ENCODE peak calls at places on chromosomes 12 and 14, in five cellular contexts. One of them, this sample, is unnamed.

GRCh38 chr12:81257952-81258551 is 180.2 kb downstream of the ACSS3 start:
- DNase-seq in AG04450: peak; percentile 8
- DNase-seq in B cell: no peak
- DNase-seq in MCF 10A: peak; percentile 55
- DNase-seq in astrocyte of the spinal cord: peak; percentile 70
- DNase-seq in this sample: no peak

GRCh38 chr14:59595071-59595470 is 18.5 kb upstream of the CCDC175 start:
- DNase-seq in astrocyte of the spinal cord: no peak
- DNase-seq in AG04450: no peak
- DNase-seq in B cell: no peak
- DNase-seq in MCF 10A: no peak
- DNase-seq in this sample: no peak

GRCh38 chr12:1474059-1474537 is 120.3 kb downstream of the FBXL14 start:
- DNase-seq in astrocyte of the spinal cord: peak; percentile 97
- DNase-seq in B cell: no peak
- DNase-seq in MCF 10A: peak; percentile 86
- DNase-seq in AG04450: peak; percentile 92
- DNase-seq in this sample: no peak

GRCh38 chr14:63542231-63542999 is 762 bp downstream of the PPP2R5E start:
- DNase-seq in AG04450: no peak
- DNase-seq in astrocyte of the spinal cord: no peak
- DNase-seq in MCF 10A: peak; percentile 30
- DNase-seq in B cell: no peak
- DNase-seq in this sample: peak; percentile 35

GRCh38 chr12:94289551-94290312 is 141.4 kb downstream of the PLXNC1 start:
- DNase-seq in AG04450: no peak
- DNase-seq in MCF 10A: peak; percentile 17
- DNase-seq in B cell: no peak
- DNase-seq in astrocyte of the spinal cord: peak; percentile 73
- DNase-seq in this sample: no peak

GRCh38 chr14:74260525-74261233 is 21.4 kb downstream of the VSX2 start:
- DNase-seq in AG04450: no peak
- DNase-seq in MCF 10A: no peak
- DNase-seq in astrocyte of the spinal cord: no peak
- DNase-seq in B cell: no peak
- DNase-seq in this sample: no peak

GRCh38 chr12:51855586-51856428 is 7.3 kb upstream of the FIGNL2 start:
- DNase-seq in MCF 10A: no peak
- DNase-seq in B cell: no peak
- DNase-seq in astrocyte of the spinal cord: peak; percentile 20
- DNase-seq in AG04450: no peak
- DNase-seq in this sample: no peak

GRCh38 chr12:29970501-29970900 is 186.8 kb upstream of the TMTC1 start:
- DNase-seq in AG04450: no peak
- DNase-seq in astrocyte of the spinal cord: no peak
- DNase-seq in B cell: no peak
- DNase-seq in MCF 10A: no peak
- DNase-seq in this sample: no peak

GRCh38 chr14:53894456-53894855 is 62.2 kb downstream of the BMP4 start:
- DNase-seq in MCF 10A: peak; percentile 20
- DNase-seq in B cell: no peak
- DNase-seq in AG04450: no peak
- DNase-seq in astrocyte of the spinal cord: peak; percentile 83
- DNase-seq in this sample: peak; percentile 51

GRCh38 chr12:72570601-72571000 is 298.4 kb downstream of the TRHDE start:
- DNase-seq in B cell: no peak
- DNase-seq in astrocyte of the spinal cord: no peak
- DNase-seq in AG04450: no peak
- DNase-seq in MCF 10A: no peak
- DNase-seq in this sample: peak; percentile 8

GRCh38 chr12:120998435-120998834 is 17.9 kb downstream of the C12orf43 start:
- DNase-seq in AG04450: no peak
- DNase-seq in B cell: no peak
- DNase-seq in MCF 10A: no peak
- DNase-seq in astrocyte of the spinal cord: no peak
- DNase-seq in this sample: no peak

GRCh38 chr14:60655114-60655897 is 6.0 kb upstream of the SIX1 start:
- DNase-seq in B cell: peak; percentile 27
- DNase-seq in AG04450: no peak
- DNase-seq in MCF 10A: no peak
- DNase-seq in astrocyte of the spinal cord: no peak
- DNase-seq in this sample: peak; percentile 31

GRCh38 chr12:99108924-99109323 is 463.8 kb downstream of the APAF1 start:
- DNase-seq in astrocyte of the spinal cord: no peak
- DNase-seq in AG04450: no peak
- DNase-seq in B cell: no peak
- DNase-seq in MCF 10A: no peak
- DNase-seq in this sample: no peak

GRCh38 chr12:117774986-117775775 is 193.6 kb downstream of the KSR2 start:
- DNase-seq in B cell: no peak
- DNase-seq in astrocyte of the spinal cord: peak; percentile 22
- DNase-seq in MCF 10A: peak; percentile 36
- DNase-seq in AG04450: no peak
- DNase-seq in this sample: no peak

GRCh38 chr14:102723650-102724049 is 53.6 kb upstream of the TRAF3 start:
- DNase-seq in B cell: no peak
- DNase-seq in AG04450: no peak
- DNase-seq in astrocyte of the spinal cord: no peak
- DNase-seq in MCF 10A: no peak
- DNase-seq in this sample: no peak

GRCh38 chr12:26524862-26525465 is 308.0 kb downstream of the ITPR2 start:
- DNase-seq in AG04450: no peak
- DNase-seq in MCF 10A: peak; percentile 38
- DNase-seq in astrocyte of the spinal cord: peak; percentile 12
- DNase-seq in B cell: no peak
- DNase-seq in this sample: no peak

GRCh38 chr12:24920141-24920540 is 28.8 kb downstream of the BCAT1 start:
- DNase-seq in astrocyte of the spinal cord: no peak
- DNase-seq in MCF 10A: no peak
- DNase-seq in AG04450: no peak
- DNase-seq in B cell: no peak
- DNase-seq in this sample: no peak

GRCh38 chr14:102565959-102566358 is 26.5 kb upstream of the RCOR1 start:
- DNase-seq in AG04450: no peak
- DNase-seq in MCF 10A: no peak
- DNase-seq in astrocyte of the spinal cord: no peak
- DNase-seq in B cell: no peak
- DNase-seq in this sample: no peak

GRCh38 chr14:69882086-69882864 is 3.1 kb downstream of the SMOC1 start:
- DNase-seq in MCF 10A: no peak
- DNase-seq in astrocyte of the spinal cord: no peak
- DNase-seq in B cell: no peak
- DNase-seq in AG04450: no peak
- DNase-seq in this sample: no peak

GRCh38 chr12:62190921-62191746 is 69.1 kb upstream of the USP15 start:
- DNase-seq in AG04450: peak; percentile 1
- DNase-seq in astrocyte of the spinal cord: peak; percentile 35
- DNase-seq in MCF 10A: no peak
- DNase-seq in B cell: peak; percentile 17
- DNase-seq in this sample: peak; percentile 13

GRCh38 chr14:92962031-92962830 is 39.3 kb downstream of the CHGA start:
- DNase-seq in AG04450: no peak
- DNase-seq in B cell: no peak
- DNase-seq in MCF 10A: no peak
- DNase-seq in astrocyte of the spinal cord: no peak
- DNase-seq in this sample: no peak

GRCh38 chr14:56488306-56488705 is 91.3 kb upstream of the TMEM260 start:
- DNase-seq in AG04450: no peak
- DNase-seq in MCF 10A: no peak
- DNase-seq in astrocyte of the spinal cord: no peak
- DNase-seq in B cell: no peak
- DNase-seq in this sample: no peak

GRCh38 chr12:119624971-119625370 is 31.4 kb downstream of the TMEM233 start:
- DNase-seq in AG04450: no peak
- DNase-seq in B cell: no peak
- DNase-seq in MCF 10A: peak; percentile 27
- DNase-seq in astrocyte of the spinal cord: peak; percentile 14
- DNase-seq in this sample: no peak

GRCh38 chr14:65153101-65153500 is 50.8 kb upstream of the MAX start:
- DNase-seq in MCF 10A: no peak
- DNase-seq in AG04450: no peak
- DNase-seq in astrocyte of the spinal cord: no peak
- DNase-seq in B cell: no peak
- DNase-seq in this sample: no peak

GRCh38 chr14:85124896-85125295 is 405.0 kb upstream of the FLRT2 start:
- DNase-seq in MCF 10A: no peak
- DNase-seq in B cell: no peak
- DNase-seq in AG04450: no peak
- DNase-seq in astrocyte of the spinal cord: no peak
- DNase-seq in this sample: no peak

GRCh38 chr14:29216774-29217232 is 450.2 kb downstream of the FOXG1 start:
- DNase-seq in AG04450: no peak
- DNase-seq in B cell: no peak
- DNase-seq in MCF 10A: no peak
- DNase-seq in astrocyte of the spinal cord: no peak
- DNase-seq in this sample: no peak

GRCh38 chr12:24360461-24360860 is 411.0 kb upstream of the SOX5 start:
- DNase-seq in AG04450: no peak
- DNase-seq in astrocyte of the spinal cord: no peak
- DNase-seq in MCF 10A: no peak
- DNase-seq in B cell: no peak
- DNase-seq in this sample: no peak

GRCh38 chr12:116152268-116152667 is 125.2 kb downstream of the MED13L start:
- DNase-seq in astrocyte of the spinal cord: peak; percentile 92
- DNase-seq in AG04450: peak; percentile 71
- DNase-seq in MCF 10A: no peak
- DNase-seq in B cell: no peak
- DNase-seq in this sample: no peak

GRCh38 chr12:62291888-62292760 is 31.9 kb downstream of the USP15 start:
- DNase-seq in B cell: no peak
- DNase-seq in astrocyte of the spinal cord: peak; percentile 46
- DNase-seq in AG04450: no peak
- DNase-seq in MCF 10A: peak; percentile 64
- DNase-seq in this sample: no peak

GRCh38 chr14:95609398-95609990 is 74.6 kb downstream of the GLRX5 start:
- DNase-seq in AG04450: no peak
- DNase-seq in astrocyte of the spinal cord: peak; percentile 3
- DNase-seq in MCF 10A: peak; percentile 70
- DNase-seq in B cell: no peak
- DNase-seq in this sample: peak; percentile 33

GRCh38 chr14:71452987-71453386 is 479.2 kb upstream of the RGS6 start:
- DNase-seq in MCF 10A: no peak
- DNase-seq in astrocyte of the spinal cord: no peak
- DNase-seq in AG04450: no peak
- DNase-seq in B cell: no peak
- DNase-seq in this sample: no peak

GRCh38 chr12:2256915-2257314 is 204.1 kb downstream of the CACNA1C start:
- DNase-seq in B cell: no peak
- DNase-seq in astrocyte of the spinal cord: peak; percentile 50
- DNase-seq in AG04450: no peak
- DNase-seq in MCF 10A: no peak
- DNase-seq in this sample: no peak

GRCh38 chr12:129005416-129005815 is 152.1 kb downstream of the GLT1D1 start:
- DNase-seq in B cell: no peak
- DNase-seq in astrocyte of the spinal cord: no peak
- DNase-seq in MCF 10A: no peak
- DNase-seq in AG04450: no peak
- DNase-seq in this sample: no peak

GRCh38 chr12:100326208-100326607 is 30.7 kb upstream of the SLC17A8 start:
- DNase-seq in AG04450: no peak
- DNase-seq in astrocyte of the spinal cord: no peak
- DNase-seq in MCF 10A: no peak
- DNase-seq in B cell: no peak
- DNase-seq in this sample: no peak

GRCh38 chr14:72547999-72548398 is 345.9 kb downstream of the DPF3 start:
- DNase-seq in AG04450: no peak
- DNase-seq in B cell: no peak
- DNase-seq in MCF 10A: no peak
- DNase-seq in astrocyte of the spinal cord: no peak
- DNase-seq in this sample: no peak

GRCh38 chr14:104158827-104159798 is 20.7 kb downstream of the KIF26A start:
- DNase-seq in AG04450: no peak
- DNase-seq in B cell: no peak
- DNase-seq in MCF 10A: no peak
- DNase-seq in astrocyte of the spinal cord: no peak
- DNase-seq in this sample: no peak

GRCh38 chr12:100743060-100743459 is 51.5 kb upstream of the ANO4 start:
- DNase-seq in B cell: no peak
- DNase-seq in AG04450: no peak
- DNase-seq in MCF 10A: no peak
- DNase-seq in astrocyte of the spinal cord: no peak
- DNase-seq in this sample: no peak

GRCh38 chr14:20387577-20387976 is 25.7 kb downstream of the TEP1 start:
- DNase-seq in AG04450: no peak
- DNase-seq in astrocyte of the spinal cord: no peak
- DNase-seq in B cell: peak; percentile 42
- DNase-seq in MCF 10A: no peak
- DNase-seq in this sample: peak; percentile 45
- TF ChIP-seq CTCF in AG04450: no peak
- TF ChIP-seq CTCF in astrocyte of the spinal cord: no peak
- TF ChIP-seq CTCF in B cell: no peak
- TF ChIP-seq CTCF in MCF 10A: no peak
- TF ChIP-seq CTCF in this sample: no peak

DNA sequence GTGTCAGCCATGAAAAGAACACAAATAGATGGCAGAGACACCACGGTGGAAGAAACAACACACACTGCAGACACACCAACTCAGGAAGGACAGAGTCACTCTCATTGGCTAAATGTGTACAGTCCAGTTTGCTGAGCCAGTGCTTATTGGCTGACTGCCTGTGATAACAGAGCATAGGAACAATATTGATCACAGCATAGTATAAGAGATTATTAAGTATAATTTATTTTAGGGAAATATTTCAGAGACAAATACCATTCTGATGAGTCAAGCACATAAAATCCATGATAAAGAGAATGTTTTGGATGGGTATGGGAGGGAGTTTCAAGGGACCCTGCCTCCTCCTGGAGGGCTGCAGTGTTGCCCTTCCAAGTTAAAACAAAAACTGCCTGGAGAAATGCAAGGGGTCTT is 50.9 kb downstream of the BTG1 start:
- DNase-seq in MCF 10A: no peak
- DNase-seq in AG04450: no peak
- DNase-seq in astrocyte of the spinal cord: peak; percentile 45
- DNase-seq in B cell: no peak
- DNase-seq in this sample: no peak
- TF ChIP-seq CTCF in MCF 10A: no peak
- TF ChIP-seq CTCF in AG04450: peak; percentile 21
- TF ChIP-seq CTCF in astrocyte of the spinal cord: peak; percentile 23
- TF ChIP-seq CTCF in B cell: no peak
- TF ChIP-seq CTCF in this sample: no peak

DNA sequence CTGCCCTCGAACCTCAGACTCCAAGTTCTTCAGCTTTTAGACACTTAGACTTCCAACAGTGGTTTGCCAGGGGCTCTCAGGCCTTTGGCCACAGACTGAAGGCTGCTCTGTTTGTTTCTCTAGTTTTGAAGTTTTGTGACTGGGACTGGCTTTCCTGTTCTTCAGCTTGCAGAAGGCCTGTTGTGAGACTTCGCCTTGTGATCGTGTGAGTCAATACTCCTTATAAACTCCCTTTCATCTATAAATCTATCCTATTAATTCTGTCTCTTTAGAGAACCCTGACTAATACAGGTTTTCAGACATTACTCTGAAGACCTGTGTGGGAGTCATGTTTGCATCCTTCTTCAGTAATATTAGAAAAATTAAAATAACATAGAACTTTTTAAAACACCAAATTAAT is 289.1 kb downstream of the RMST start:
- DNase-seq in astrocyte of the spinal cord: no peak
- DNase-seq in AG04450: no peak
- DNase-seq in B cell: no peak
- DNase-seq in MCF 10A: no peak
- DNase-seq in this sample: no peak
- TF ChIP-seq CTCF in astrocyte of the spinal cord: no peak
- TF ChIP-seq CTCF in AG04450: no peak
- TF ChIP-seq CTCF in B cell: no peak
- TF ChIP-seq CTCF in MCF 10A: no peak
- TF ChIP-seq CTCF in this sample: no peak

GRCh38 chr12:71216725-71217579 is 59.2 kb upstream of the TSPAN8 start:
- DNase-seq in astrocyte of the spinal cord: peak; percentile 5
- DNase-seq in MCF 10A: peak; percentile 69
- DNase-seq in B cell: no peak
- DNase-seq in AG04450: no peak
- DNase-seq in this sample: no peak
- TF ChIP-seq CTCF in astrocyte of the spinal cord: peak; percentile 25
- TF ChIP-seq CTCF in MCF 10A: peak; percentile 55
- TF ChIP-seq CTCF in B cell: no peak
- TF ChIP-seq CTCF in AG04450: peak; percentile 5
- TF ChIP-seq CTCF in this sample: peak; percentile 6